ENCODE peak calls at places on chromosomes 7 and 10, in seven cellular contexts. X is pons; Z is AML-193; N is H54; F is Kasumi-1; O is neuronal stem cell; U is activated CD8-positive, alpha-beta memory T cell treated with anti-CD3 and anti-CD28 coated beads for 48 hours. H is an unnamed sample.

GRCh38 chr7:79290841-79291497 is 162.5 kb downstream of the MAGI2 start:
- DNase-seq in F (no peak), O (no peak), N (no peak), X (no peak), U (no peak), Z (no peak), H (no peak)

GRCh38 chr7:49398730-49399129 is 374.7 kb upstream of the VWC2 start:
- DNase-seq in Z (no peak), O (no peak), U (no peak), F (no peak), X (no peak), N (no peak), H (no peak)

GRCh38 chr10:32684291-32684690 is 238.4 kb downstream of the CCDC7 start:
- DNase-seq in F (no peak), O (no peak), U (no peak), X (no peak), N (no peak), Z (no peak), H (no peak)

GRCh38 chr10:126387041-126387908 is 1.0 kb downstream of the ADAM12 start:
- DNase-seq in O (peak), Z (no peak), U (peak), F (no peak), X (peak), N (no peak), H (peak)

GRCh38 chr10:104842704-104843103 is 201.6 kb downstream of the SORCS3 start:
- DNase-seq in O (no peak), U (no peak), Z (no peak), F (no peak), N (no peak), X (no peak), H (no peak)

GRCh38 chr7:29408841-29409243 is 154.8 kb upstream of the PRR15 start:
- DNase-seq in O (peak), F (peak), U (peak), N (peak), X (peak), Z (peak), H (peak)

GRCh38 chr7:137978464-137979237 is 23.2 kb downstream of the CREB3L2 start:
- DNase-seq in U (no peak), O (no peak), Z (no peak), X (no peak), N (peak), F (no peak), H (no peak)

GRCh38 chr7:22907805-22908204 is 85.2 kb upstream of the TOMM7 start:
- DNase-seq in N (no peak), X (no peak), U (no peak), O (no peak), F (no peak), Z (no peak), H (no peak)

GRCh38 chr7:82481499-82482097 is 38.0 kb upstream of the CACNA2D1 start:
- DNase-seq in Z (peak), X (peak), O (no peak), N (peak), U (no peak), F (peak), H (no peak)

GRCh38 chr7:2508327-2509231 is 11.0 kb upstream of the LFNG start:
- DNase-seq in U (no peak), N (no peak), Z (peak), F (peak), X (no peak), O (no peak), H (no peak)

GRCh38 chr10:8137726-8138125 is 83.2 kb downstream of the GATA3 start:
- DNase-seq in O (no peak), X (no peak), F (peak), N (no peak), Z (peak), U (no peak), H (no peak)

GRCh38 chr7:79528421-79528820 is 75.0 kb upstream of the MAGI2 start:
- DNase-seq in N (no peak), X (no peak), U (no peak), O (no peak), Z (no peak), F (no peak), H (no peak)

GRCh38 chr7:41538810-41539724 is 163.8 kb downstream of the INHBA start:
- DNase-seq in U (no peak), N (no peak), X (no peak), Z (no peak), F (no peak), O (no peak), H (no peak)

GRCh38 chr10:92692085-92692671 is 2.4 kb downstream of the HHEX start:
- DNase-seq in Z (no peak), N (no peak), U (no peak), F (no peak), X (no peak), O (peak), H (no peak)

GRCh38 chr10:31762306-31762705 is 166.3 kb downstream of the ARHGAP12 start:
- DNase-seq in N (no peak), O (no peak), U (no peak), X (no peak), F (no peak), Z (no peak), H (no peak)

GRCh38 chr10:44933922-44934321 is 22.8 kb downstream of the TMEM72 start:
- DNase-seq in U (no peak), F (no peak), X (no peak), O (no peak), Z (no peak), N (no peak), H (no peak)

GRCh38 chr7:6392712-6393666 is 54.8 kb downstream of the DAGLB start:
- DNase-seq in F (peak), U (peak), X (peak), Z (no peak), N (peak), O (no peak), H (no peak)

H was measured in frontal cortex.